ENCODE peak calls at places on chromosomes 6 and 20, in six cellular contexts. Q is heart left ventricle, K is astrocyte of the cerebellum, Y is neural crest cell, B is psoas muscle, M is fibroblast of mammary gland. F is an unnamed sample.
A peak's percentile ranks its signal among the peaks of the same experiment; 100 is the strongest.

GRCh38 chr6:52407467-52407866 is 12.7 kb upstream of the EFHC1 start:
- DNase-seq in Q (no peak), K (no peak), Y (no peak), B (no peak), M (peak; percentile 63), F (no peak)

GRCh38 chr6:136424901-136425300 is 125.3 kb downstream of the MAP7 start:
- DNase-seq in Q (no peak), K (no peak), Y (no peak), B (no peak), M (no peak), F (no peak)

GRCh38 chr6:150175611-150176151 is 32.8 kb downstream of the PPP1R14C start:
- DNase-seq in Q (no peak), K (no peak), Y (no peak), B (no peak), M (no peak), F (no peak)

GRCh38 chr6:11404845-11405244 is 132.7 kb upstream of the TMEM170B start:
- DNase-seq in Q (no peak), K (no peak), Y (no peak), B (no peak), M (no peak), F (no peak)

GRCh38 chr6:31356946-31357466 is at the start of gene HLA-B:
- DNase-seq in Q (peak; percentile 93), K (peak; percentile 45), Y (no peak), B (peak; percentile 83), M (peak; percentile 70), F (peak; percentile 88)

GRCh38 chr6:96631248-96631647 is 68.3 kb downstream of the FHL5 start:
- DNase-seq in Q (no peak), K (no peak), Y (no peak), B (no peak), M (peak; percentile 20), F (no peak)

GRCh38 chr6:134389129-134389528 is 71.2 kb upstream of the SGK1 start:
- DNase-seq in Q (no peak), K (no peak), Y (no peak), B (no peak), M (no peak), F (no peak)

GRCh38 chr6:9398794-9399373 is 963.5 kb upstream of the SLC35B3 start:
- DNase-seq in Q (peak; percentile 20), K (no peak), Y (no peak), B (peak; percentile 44), M (no peak), F (no peak)

GRCh38 chr6:146912730-146913680 is 291.2 kb upstream of the STXBP5 start:
- DNase-seq in Q (no peak), K (no peak), Y (no peak), B (no peak), M (peak; percentile 61), F (no peak)

GRCh38 chr6:144349690-144350132 is 64.6 kb downstream of the UTRN start:
- DNase-seq in Q (peak; percentile 52), K (peak; percentile 71), Y (no peak), B (no peak), M (peak; percentile 64), F (no peak)

GRCh38 chr6:157265186-157265585 is 58.1 kb downstream of the TMEM242 start:
- DNase-seq in Q (no peak), K (no peak), Y (no peak), B (no peak), M (no peak), F (no peak)

GRCh38 chr6:166989427-166990034 is 9.7 kb upstream of the CEP43 start:
- DNase-seq in Q (peak; percentile 21), K (peak; percentile 20), Y (no peak), B (no peak), M (peak; percentile 59), F (no peak)

GRCh38 chr6:149984778-149985177 is 21.0 kb downstream of the ULBP1 start:
- DNase-seq in Q (no peak), K (no peak), Y (no peak), B (no peak), M (no peak), F (no peak)

GRCh38 chr6:164415832-164416563 is 893.4 kb downstream of the C6orf118 start:
- DNase-seq in Q (no peak), K (no peak), Y (no peak), B (no peak), M (no peak), F (no peak)

GRCh38 chr6:105835373-105835772 is 250.8 kb upstream of the PRDM1 start:
- DNase-seq in Q (no peak), K (no peak), Y (peak; percentile 37), B (no peak), M (peak; percentile 54), F (no peak)

GRCh38 chr20:64189986-64190385 is 25.7 kb downstream of the MYT1 start:
- DNase-seq in Q (no peak), K (no peak), Y (no peak), B (no peak), M (no peak), F (no peak)

GRCh38 chr6:157551041-157551832 is 170.2 kb downstream of the ZDHHC14 start:
- DNase-seq in Q (no peak), K (no peak), Y (no peak), B (no peak), M (no peak), F (no peak)

GRCh38 chr20:62598761-62599194 is 43.5 kb upstream of the SLCO4A1 start:
- DNase-seq in Q (no peak), K (no peak), Y (no peak), B (no peak), M (no peak), F (peak; percentile 72)

GRCh38 chr6:44222987-44223470 is 366 bp upstream of the SLC29A1 start:
- DNase-seq in Q (no peak), K (no peak), Y (no peak), B (no peak), M (no peak), F (no peak)

GRCh38 chr20:12825180-12825579 is 183.6 kb upstream of the SPTLC3 start:
- DNase-seq in Q (no peak), K (no peak), Y (no peak), B (no peak), M (no peak), F (no peak)

GRCh38 chr6:118377711-118378414 is 170.2 kb upstream of the PLN start:
- DNase-seq in Q (peak; percentile 41), K (no peak), Y (no peak), B (peak; percentile 72), M (no peak), F (no peak)

GRCh38 chr20:22701679-22702308 is 117.4 kb upstream of the FOXA2 start:
- DNase-seq in Q (no peak), K (no peak), Y (no peak), B (no peak), M (no peak), F (no peak)

GRCh38 chr6:31202259-31203166 is 32.0 kb upstream of the POU5F1 start:
- DNase-seq in Q (no peak), K (no peak), Y (no peak), B (no peak), M (no peak), F (no peak)

GRCh38 chr20:32537657-32538525 is 47.2 kb downstream of the NOL4L start:
- DNase-seq in Q (no peak), K (no peak), Y (no peak), B (no peak), M (no peak), F (no peak)

GRCh38 chr6:16623733-16624132 is 137.5 kb downstream of the ATXN1 start:
- DNase-seq in Q (no peak), K (no peak), Y (no peak), B (no peak), M (peak; percentile 32), F (no peak)

GRCh38 chr20:59047938-59048680 is 5.5 kb upstream of the PRELID3B start:
- DNase-seq in Q (no peak), K (no peak), Y (no peak), B (no peak), M (peak; percentile 63), F (no peak)

GRCh38 chr20:45067558-45067957 is 33.4 kb downstream of the KCNS1 start:
- DNase-seq in Q (no peak), K (no peak), Y (no peak), B (no peak), M (peak; percentile 32), F (no peak)

GRCh38 chr6:14987490-14987889 is 258.4 kb upstream of the JARID2 start:
- DNase-seq in Q (no peak), K (no peak), Y (no peak), B (no peak), M (no peak), F (no peak)

GRCh38 chr6:152050451-152051195 is 243.1 kb downstream of the ESR1 start:
- DNase-seq in Q (no peak), K (no peak), Y (no peak), B (no peak), M (no peak), F (no peak)
- TF ChIP-seq CTCF in Q (no peak), K (no peak), Y (no peak), B (no peak), M (no peak), F (no peak)

GRCh38 chr20:36126836-36127529 is 27.6 kb upstream of the EPB41L1 start:
- DNase-seq in Q (no peak), K (no peak), Y (no peak), B (no peak), M (no peak), F (no peak)
- TF ChIP-seq CTCF in Q (no peak), K (no peak), Y (no peak), B (no peak), M (no peak), F (no peak)

DNA sequence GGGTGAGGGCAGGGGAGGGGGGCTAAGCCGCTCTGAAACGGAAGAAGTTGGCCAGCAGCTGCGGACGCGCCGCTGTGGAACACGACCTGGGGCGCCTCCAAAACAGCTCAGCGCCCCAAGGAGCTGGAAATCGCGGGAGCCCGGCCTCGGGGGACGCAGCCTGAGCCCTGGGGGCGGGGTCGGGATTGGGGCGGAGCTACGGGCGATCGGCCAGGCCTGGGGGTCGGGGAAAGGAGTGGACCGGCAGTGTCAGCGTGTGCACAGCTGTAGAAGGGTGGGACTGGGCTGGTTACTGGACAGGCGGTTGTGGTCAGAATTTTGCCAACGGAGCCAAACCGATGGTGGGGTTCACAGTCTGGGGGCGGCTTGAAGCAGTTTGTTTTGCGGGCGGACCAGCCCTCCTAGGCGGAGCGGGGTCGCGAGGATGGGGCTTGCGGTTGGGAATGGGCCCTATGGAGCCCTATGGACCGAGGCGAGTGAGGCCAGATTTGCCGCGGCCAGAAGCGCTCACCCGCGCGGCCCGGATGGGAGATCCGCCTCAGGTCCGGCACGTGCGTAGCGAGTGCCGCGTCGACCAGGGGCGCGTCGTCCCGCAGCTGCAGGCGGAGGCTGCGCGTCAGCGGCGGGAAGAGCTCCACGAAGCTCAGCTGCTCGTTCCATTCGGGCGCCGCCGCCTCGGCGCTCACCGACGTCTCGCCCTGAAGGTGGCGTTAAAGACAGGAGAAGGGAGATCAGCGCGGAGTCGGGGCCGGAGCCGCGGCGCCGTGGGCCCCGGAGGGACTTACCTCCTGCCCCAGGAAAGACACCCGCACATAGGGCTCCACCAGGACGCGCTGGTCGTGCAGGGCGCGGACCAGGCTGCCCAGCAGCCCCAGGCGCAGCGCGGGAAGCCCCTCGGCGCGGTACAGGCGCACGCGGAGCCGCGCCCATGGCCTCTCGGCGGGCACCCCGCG is 14.3 kb upstream of the SPAG4 start:
- DNase-seq in Q (peak; percentile 63), K (peak; percentile 41), Y (peak; percentile 56), B (peak; percentile 92), M (peak; percentile 72), F (peak; percentile 88)
- TF ChIP-seq CTCF in Q (peak; percentile 48), K (peak; percentile 42), Y (peak; percentile 51), B (peak; percentile 57), M (peak; percentile 24), F (peak; percentile 81)

DNA sequence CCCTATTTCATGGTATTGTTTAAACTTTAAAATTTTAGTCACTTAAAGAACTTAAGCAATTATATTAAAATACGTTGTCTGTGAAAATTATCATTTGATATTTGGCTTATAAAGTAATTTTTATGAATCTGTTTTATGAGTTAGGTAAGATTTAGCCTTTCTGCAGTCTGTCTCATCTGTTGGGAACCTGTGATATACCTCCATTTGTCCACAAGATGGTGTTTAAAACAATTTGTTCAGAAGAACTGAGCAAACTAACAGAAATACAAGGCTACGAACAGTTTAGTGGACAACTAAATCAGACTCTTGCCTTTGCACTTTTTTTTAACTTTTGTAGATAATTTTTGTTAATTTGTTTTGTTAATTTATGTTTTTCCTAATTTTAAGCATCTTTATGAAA is 92.4 kb downstream of the COL9A1 start:
- DNase-seq in Q (no peak), K (no peak), Y (no peak), B (no peak), M (peak; percentile 2), F (no peak)
- TF ChIP-seq CTCF in Q (no peak), K (peak; percentile 25), Y (peak; percentile 60), B (peak; percentile 17), M (peak; percentile 25), F (no peak)